ENCODE peak calls at places on chromosomes 12 and 14, in eight cellular contexts. P is IMR-90, J is H9, K is SK-N-SH, Y is fibroblast of lung, T is hepatocyte, A is neural progenitor cell, D is HCT116. G is an unnamed sample.

GRCh38 chr12:115323223-115323905 is 639.4 kb upstream of the TBX3 start:
- DNase-seq in P (peak), J (no peak), K (no peak), Y (peak), T (no peak), A (no peak), D (no peak), G (no peak)

GRCh38 chr12:43951286-43951685 is 115.4 kb downstream of the TMEM117 start:
- DNase-seq in P (no peak), J (no peak), K (no peak), Y (no peak), T (no peak), A (no peak), D (no peak), G (no peak)

GRCh38 chr12:51977320-51977753 is 25.8 kb downstream of the ACVR1B start:
- DNase-seq in P (no peak), J (no peak), K (no peak), Y (no peak), T (no peak), A (no peak), D (no peak), G (no peak)

GRCh38 chr14:24238527-24239037 is 3.8 kb downstream of the TINF2 start:
- DNase-seq in P (no peak), J (no peak), K (no peak), Y (no peak), T (no peak), A (no peak), D (no peak), G (no peak)

GRCh38 chr12:91109148-91109564 is 2.1 kb downstream of the LUM start:
- DNase-seq in P (peak), J (peak), K (no peak), Y (peak), T (peak), A (peak), D (peak), G (no peak)

GRCh38 chr12:78645956-78646355 is 218.6 kb upstream of the SYT1 start:
- DNase-seq in P (peak), J (no peak), K (no peak), Y (no peak), T (no peak), A (no peak), D (no peak), G (no peak)

GRCh38 chr14:22870811-22871199 is 735 bp upstream of the LRP10 start:
- DNase-seq in P (no peak), J (no peak), K (no peak), Y (no peak), T (no peak), A (no peak), D (no peak), G (no peak)

GRCh38 chr12:94148841-94149780 is 734 bp downstream of the PLXNC1 start:
- DNase-seq in P (peak), J (peak), K (peak), Y (peak), T (peak), A (peak), D (no peak), G (no peak)

GRCh38 chr14:92507174-92507768 is 6.3 kb upstream of the RIN3 start:
- DNase-seq in P (no peak), J (no peak), K (no peak), Y (no peak), T (no peak), A (no peak), D (peak), G (peak)

GRCh38 chr14:77043177-77043983 is 14.9 kb upstream of the IRF2BPL start:
- DNase-seq in P (peak), J (no peak), K (no peak), Y (peak), T (no peak), A (no peak), D (no peak), G (peak)

GRCh38 chr14:104111301-104112112 is 26.0 kb downstream of the ASPG start:
- DNase-seq in P (no peak), J (no peak), K (no peak), Y (no peak), T (no peak), A (no peak), D (no peak), G (no peak)

GRCh38 chr14:94114589-94115067 is 4.1 kb downstream of the IFI27 start:
- DNase-seq in P (no peak), J (peak), K (no peak), Y (no peak), T (no peak), A (no peak), D (no peak), G (no peak)

GRCh38 chr14:102063808-102064429 is 22.9 kb downstream of the HSP90AA1 start:
- DNase-seq in P (no peak), J (no peak), K (peak), Y (no peak), T (no peak), A (no peak), D (no peak), G (no peak)

GRCh38 chr12:65526311-65526710 is 247.8 kb downstream of the MSRB3 start:
- DNase-seq in P (peak), J (no peak), K (no peak), Y (no peak), T (no peak), A (no peak), D (no peak), G (no peak)

GRCh38 chr14:53948181-53948884 is 8.3 kb downstream of the BMP4 start:
- DNase-seq in P (no peak), J (no peak), K (no peak), Y (no peak), T (no peak), A (no peak), D (no peak), G (no peak)

GRCh38 chr12:58966939-58967338 is 46.6 kb upstream of the LRIG3 start:
- DNase-seq in P (peak), J (no peak), K (no peak), Y (peak), T (no peak), A (no peak), D (no peak), G (no peak)

GRCh38 chr14:94476018-94476417 is at the start of gene SERPINA9:
- DNase-seq in P (no peak), J (peak), K (no peak), Y (no peak), T (no peak), A (no peak), D (no peak), G (no peak)

GRCh38 chr12:103571286-103571685 is 15.8 kb upstream of the STAB2 start:
- DNase-seq in P (no peak), J (peak), K (peak), Y (no peak), T (peak), A (peak), D (peak), G (peak)

GRCh38 chr14:101599234-101599885 is 38.1 kb downstream of the DIO3 start:
- DNase-seq in P (no peak), J (no peak), K (no peak), Y (no peak), T (no peak), A (no peak), D (no peak), G (no peak)

GRCh38 chr12:43281563-43281962 is 270.4 kb downstream of the ADAMTS20 start:
- DNase-seq in P (no peak), J (no peak), K (peak), Y (no peak), T (no peak), A (peak), D (no peak), G (no peak)

GRCh38 chr12:3527181-3527580 is 36.2 kb downstream of the PRMT8 start:
- DNase-seq in P (peak), J (no peak), K (no peak), Y (peak), T (no peak), A (no peak), D (peak), G (peak)

GRCh38 chr14:64235652-64236640 is 58.2 kb downstream of the ESR2 start:
- DNase-seq in P (no peak), J (no peak), K (no peak), Y (no peak), T (no peak), A (no peak), D (no peak), G (no peak)

GRCh38 chr12:6551496-6552139 is 4.2 kb downstream of the IFFO1 start:
- DNase-seq in P (peak), J (no peak), K (no peak), Y (peak), T (no peak), A (no peak), D (no peak), G (no peak)

GRCh38 chr12:44848771-44849085 is 27.4 kb downstream of the NELL2 start:
- DNase-seq in P (no peak), J (no peak), K (no peak), Y (no peak), T (no peak), A (no peak), D (no peak), G (no peak)

GRCh38 chr14:24784981-24785380 is 151.0 kb upstream of the GZMB start:
- DNase-seq in P (no peak), J (no peak), K (no peak), Y (no peak), T (no peak), A (no peak), D (no peak), G (no peak)

GRCh38 chr12:124716208-124717141 is 147.2 kb downstream of the SCARB1 start:
- DNase-seq in P (no peak), J (no peak), K (no peak), Y (no peak), T (no peak), A (no peak), D (no peak), G (no peak)

GRCh38 chr12:53495903-53496751 is 3.1 kb downstream of the MAP3K12 start:
- DNase-seq in P (peak), J (peak), K (no peak), Y (peak), T (peak), A (peak), D (no peak), G (peak)

GRCh38 chr12:75994069-75994740 is 37.4 kb downstream of the PHLDA1 start:
- DNase-seq in P (no peak), J (no peak), K (no peak), Y (no peak), T (no peak), A (no peak), D (no peak), G (peak)

GRCh38 chr14:99393059-99393655 is 87.5 kb downstream of the SETD3 start:
- DNase-seq in P (peak), J (peak), K (peak), Y (peak), T (peak), A (peak), D (peak), G (no peak)

GRCh38 chr12:131604146-131604844 is 106.6 kb upstream of the SFSWAP start:
- DNase-seq in P (no peak), J (no peak), K (no peak), Y (no peak), T (no peak), A (peak), D (no peak), G (no peak)

GRCh38 chr14:99334277-99334676 is 62.3 kb upstream of the BCL11B start:
- DNase-seq in P (no peak), J (no peak), K (no peak), Y (no peak), T (no peak), A (no peak), D (no peak), G (no peak)

GRCh38 chr12:40946612-40947194 is 241.4 kb upstream of the PDZRN4 start:
- DNase-seq in P (peak), J (no peak), K (peak), Y (peak), T (peak), A (peak), D (peak), G (no peak)

GRCh38 chr12:126404293-126404851 is 1339.1 kb downstream of the AACS start:
- DNase-seq in P (no peak), J (no peak), K (no peak), Y (no peak), T (no peak), A (no peak), D (no peak), G (peak)

GRCh38 chr14:86221000-86221399 is 691.1 kb downstream of the FLRT2 start:
- DNase-seq in P (peak), J (peak), K (no peak), Y (no peak), T (no peak), A (peak), D (no peak), G (no peak)

GRCh38 chr12:94218244-94218643 is 69.9 kb downstream of the PLXNC1 start:
- DNase-seq in P (no peak), J (no peak), K (no peak), Y (no peak), T (no peak), A (no peak), D (no peak), G (no peak)

GRCh38 chr12:32039917-32040575 is 66.6 kb upstream of the BICD1 start:
- DNase-seq in P (no peak), J (no peak), K (no peak), Y (no peak), T (no peak), A (no peak), D (no peak), G (no peak)

GRCh38 chr12:111409403-111410228 is 3.9 kb downstream of the SH2B3 start:
- DNase-seq in P (peak), J (peak), K (peak), Y (peak), T (no peak), A (no peak), D (no peak), G (peak)

GRCh38 chr12:47120736-47121135 is 41.0 kb upstream of the AMIGO2 start:
- DNase-seq in P (no peak), J (no peak), K (no peak), Y (no peak), T (no peak), A (no peak), D (no peak), G (no peak)

GRCh38 chr12:49058366-49059062 is 2.1 kb downstream of the KMT2D start:
- DNase-seq in P (no peak), J (no peak), K (peak), Y (no peak), T (no peak), A (peak), D (no peak), G (no peak)

GRCh38 chr14:61065671-61066070 is 84.6 kb downstream of the SLC38A6 start:
- DNase-seq in P (no peak), J (no peak), K (no peak), Y (no peak), T (no peak), A (no peak), D (no peak), G (no peak)

GRCh38 chr14:61063461-61063860 is 82.4 kb downstream of the SLC38A6 start:
- DNase-seq in P (no peak), J (no peak), K (no peak), Y (no peak), T (no peak), A (no peak), D (no peak), G (no peak)

GRCh38 chr14:61064866-61065265 is 83.8 kb downstream of the SLC38A6 start:
- DNase-seq in P (no peak), J (no peak), K (no peak), Y (no peak), T (no peak), A (no peak), D (no peak), G (no peak)

GRCh38 chr14:61064210-61064609 is 83.2 kb downstream of the SLC38A6 start:
- DNase-seq in P (no peak), J (no peak), K (no peak), Y (no peak), T (no peak), A (no peak), D (no peak), G (no peak)
- TF ChIP-seq CTCF in P (no peak), J (no peak), K (no peak), Y (no peak), T (no peak), A (no peak), D (peak), G (no peak)

GRCh38 chr14:105487986-105488777 is 1.5 kb downstream of the CRIP1 start:
- DNase-seq in P (no peak), J (no peak), K (no peak), Y (no peak), T (no peak), A (no peak), D (no peak), G (peak)

GRCh38 chr14:105489607-105490317 is 1.3 kb upstream of the TEDC1 start:
- DNase-seq in P (peak), J (peak), K (peak), Y (peak), T (peak), A (peak), D (peak), G (peak)

GRCh38 chr14:105490318-105490571 is 801 bp upstream of the TEDC1 start:
- DNase-seq in P (no peak), J (no peak), K (no peak), Y (no peak), T (no peak), A (no peak), D (no peak), G (no peak)

GRCh38 chr14:105487449-105487985 is 831 bp downstream of the CRIP1 start:
- DNase-seq in P (no peak), J (no peak), K (no peak), Y (no peak), T (no peak), A (peak), D (no peak), G (peak)

DNA sequence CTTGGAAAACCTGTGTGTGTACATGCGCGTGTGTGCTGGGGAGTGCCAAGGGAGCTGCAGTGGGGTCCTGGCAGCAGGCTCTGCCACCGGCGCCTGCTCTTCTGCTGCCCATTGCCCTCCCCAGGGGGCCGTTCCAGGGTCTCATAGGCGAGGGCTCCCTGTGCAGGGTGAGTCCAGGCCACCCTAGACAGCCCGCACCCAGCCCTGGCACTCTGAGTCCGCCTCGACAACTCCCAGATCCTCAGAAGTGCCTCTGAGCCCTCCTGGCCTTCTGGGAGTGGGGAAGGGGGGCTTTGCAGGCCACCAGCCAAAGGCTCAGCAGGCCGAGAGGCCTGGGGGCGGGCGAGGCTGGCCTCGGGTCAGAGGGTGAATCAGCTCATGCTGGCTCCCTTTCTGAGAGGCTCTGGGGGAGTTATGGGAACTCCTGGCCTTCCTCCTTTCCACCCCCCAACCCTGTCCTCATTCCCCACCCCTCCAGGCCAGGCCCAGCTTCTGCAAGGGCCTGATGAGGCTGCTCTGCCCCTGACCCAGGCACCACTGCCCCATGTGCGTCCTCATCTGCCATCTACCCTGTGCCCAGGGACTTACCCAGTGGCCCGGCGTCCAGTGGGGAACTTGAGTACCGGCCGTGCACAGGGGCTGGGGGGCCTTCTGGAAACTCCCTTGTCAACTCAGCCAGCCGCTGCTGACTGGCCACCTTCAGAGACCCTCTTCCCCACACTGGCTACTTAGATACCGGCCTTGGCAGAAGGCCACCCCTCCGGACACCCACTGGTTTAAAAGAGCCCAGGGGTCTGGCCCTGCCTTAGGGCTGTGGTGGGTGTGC is 2.1 kb upstream of the TEDC1 start:
- DNase-seq in P (no peak), J (no peak), K (no peak), Y (no peak), T (no peak), A (peak), D (no peak), G (no peak)
- H3K4me2 ChIP-seq in P (no peak), J (no peak), K (peak), Y (no peak), T (peak), A (peak), D (peak), G (peak)

DNA sequence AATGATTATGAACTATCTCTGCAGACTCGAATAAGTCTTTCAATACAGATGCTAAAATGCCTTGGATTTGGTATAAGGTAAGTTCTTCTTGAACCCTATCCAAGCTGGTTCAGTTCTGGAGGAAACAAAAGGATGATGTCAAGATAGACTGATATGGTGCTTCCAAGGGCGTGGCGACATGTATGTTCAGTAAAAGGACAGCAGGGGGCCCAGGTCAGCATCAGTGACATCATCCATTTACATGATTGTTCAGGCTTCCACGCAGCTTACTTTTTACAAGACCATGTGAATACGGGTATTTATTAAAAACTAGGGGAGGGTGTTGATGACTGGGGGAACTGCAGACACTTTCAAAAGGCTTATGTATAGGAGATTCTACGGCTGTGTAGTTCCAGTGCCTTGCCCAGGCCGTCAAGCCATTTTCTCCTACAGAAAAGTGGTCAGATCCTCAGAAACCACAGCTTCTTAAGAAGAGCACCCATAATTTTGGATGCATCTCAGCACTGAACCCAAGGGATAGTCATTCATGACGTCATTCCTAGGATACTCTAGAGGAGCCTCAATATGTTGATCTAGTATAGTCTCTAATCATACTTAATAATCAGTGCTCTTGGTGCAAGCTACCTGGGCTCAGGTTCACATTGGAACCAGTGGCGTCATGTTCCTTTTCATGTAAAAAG is 527.7 kb downstream of the FUT8 start:
- DNase-seq in P (no peak), J (peak), K (peak), Y (no peak), T (peak), A (peak), D (peak), G (no peak)
- TF ChIP-seq CTCF in P (peak), J (peak), K (peak), Y (no peak), T (peak), A (peak), D (peak), G (no peak)

DNA sequence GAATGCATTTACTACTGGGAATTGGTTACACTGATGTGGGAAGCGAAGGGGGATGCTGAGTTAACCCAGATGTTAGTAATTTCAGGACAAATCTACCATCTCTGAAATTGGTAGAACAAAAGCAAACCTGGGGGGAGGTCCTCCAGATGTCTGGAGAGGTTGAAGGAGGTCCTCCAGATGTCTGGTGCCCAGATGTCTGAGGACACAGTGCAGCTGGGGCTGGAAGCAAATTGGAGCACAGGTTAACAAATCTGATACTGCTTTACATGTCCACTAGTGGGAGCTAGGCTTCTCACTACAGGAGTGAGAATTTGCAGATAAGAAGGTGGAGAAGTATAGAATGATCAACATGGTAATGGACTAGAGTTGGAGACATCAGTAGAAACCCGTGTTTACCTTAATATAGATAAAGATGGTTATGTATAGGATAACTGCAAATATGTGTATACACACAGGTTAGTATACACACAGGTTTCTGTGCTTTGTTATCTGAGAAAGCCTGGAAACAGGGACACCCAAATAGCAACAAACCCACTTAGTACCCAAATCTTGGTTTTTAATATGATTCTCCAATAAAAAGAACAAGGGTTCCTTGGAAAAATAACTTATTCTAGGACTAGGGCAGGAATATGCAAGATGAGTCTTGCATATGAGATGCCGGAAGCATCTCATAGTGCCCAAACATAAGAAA is 162.5 kb downstream of the C12orf50 start:
- DNase-seq in P (peak), J (peak), K (peak), Y (peak), T (peak), A (peak), D (peak), G (no peak)
- H3K4me2 ChIP-seq in P (no peak), J (no peak), K (no peak), Y (no peak), T (no peak), A (no peak), D (no peak), G (no peak)

GRCh38 chr12:2138294-2138693 is 85.5 kb downstream of the CACNA1C start:
- DNase-seq in P (no peak), J (no peak), K (no peak), Y (no peak), T (no peak), A (no peak), D (no peak), G (no peak)
- TF ChIP-seq CTCF in P (no peak), J (no peak), K (no peak), Y (no peak), T (no peak), A (no peak), D (no peak), G (no peak)